ENCODE peak calls at places on chromosomes 11 and 22, in five cellular contexts. A is effector memory CD8-positive, alpha-beta T cell; I is pulmonary artery endothelial cell; J is H54; D is NCI-H2029. V is an unnamed sample.

GRCh38 chr11:73196576-73196975 is 21.5 kb upstream of the P2RY2 start:
- DNase-seq in A (no peak), D (no peak), J (no peak), I (no peak), V (no peak)

GRCh38 chr11:100978442-100978841 is 151.2 kb downstream of the PGR start:
- DNase-seq in I (no peak), D (no peak), J (no peak), A (no peak), V (no peak)

GRCh38 chr11:67418476-67419281 is 3.2 kb downstream of the CARNS1 start:
- DNase-seq in A (no peak), J (no peak), D (no peak), I (no peak), V (no peak)

GRCh38 chr11:69920500-69921428 is 101.5 kb upstream of the FGF3 start:
- DNase-seq in J (no peak), D (no peak), I (no peak), A (no peak), V (no peak)

GRCh38 chr22:50571264-50572175 is 6.7 kb downstream of the CPT1B start:
- DNase-seq in I (no peak), A (no peak), J (no peak), D (no peak), V (no peak)

GRCh38 chr11:8581300-8581699 is 12.7 kb downstream of the STK33 start:
- DNase-seq in D (no peak), I (no peak), A (no peak), J (no peak), V (no peak)

GRCh38 chr11:63445720-63446119 is 45.2 kb downstream of the PLAAT5 start:
- DNase-seq in I (no peak), J (peak; percentile 12), D (no peak), A (no peak), V (peak; percentile 25)

GRCh38 chr11:85762226-85762625 is 48.7 kb downstream of the SYTL2 start:
- DNase-seq in D (no peak), J (no peak), A (no peak), I (no peak), V (peak; percentile 67)

GRCh38 chr11:68212421-68213134 is 518 bp downstream of the KMT5B start:
- DNase-seq in A (peak; percentile 44), J (peak; percentile 74), I (peak; percentile 39), D (peak; percentile 58), V (peak; percentile 84)

GRCh38 chr11:44286268-44286880 is 23.6 kb downstream of the ALX4 start:
- DNase-seq in I (no peak), J (peak; percentile 93), D (peak; percentile 44), A (peak; percentile 33), V (peak; percentile 69)

GRCh38 chr11:37506516-37506915 is 908.5 kb upstream of the RAG2 start:
- DNase-seq in D (no peak), I (no peak), J (no peak), A (no peak), V (peak; percentile 30)

V was measured in EH.